ENCODE peak calls at places on chromosomes 16 and 17, in nine cellular contexts. E is WTC11; H is NCI-H1417; Q is activated naive CD8-positive, alpha-beta T cell treated with anti-CD3 and anti-CD28 coated beads for 36 hours; P is 8988T; M is kidney epithelial cell; Y is stimulated activated CD4-positive, alpha-beta T cell treated with anti-CD3 and anti-CD28 coated beads, TNF-alpha, amount 100 ng/mL, for 1 hour; K is activated CD4-positive, alpha-beta T cell treated with anti-CD3 and anti-CD28 coated beads, Interleukin-2, amount 50 U/mL, for 4 hours; X is neural progenitor cell. R is an unnamed sample.

GRCh38 chr17:2064147-2064489 is 9.2 kb downstream of the HIC1 start:
- DNase-seq in Y (no peak), X (no peak), M (no peak), Q (no peak), E (no peak), K (no peak), P (no peak), H (no peak), R (no peak)

GRCh38 chr17:64694207-64694606 is 32.1 kb upstream of the SMURF2 start:
- DNase-seq in Q (no peak), E (no peak), M (no peak), X (no peak), K (no peak), P (no peak), H (no peak), Y (no peak), R (no peak)

GRCh38 chr16:76277099-76278030 is at the start of gene CNTNAP4:
- DNase-seq in X (peak; percentile 69), Y (no peak), P (no peak), H (peak; percentile 76), M (no peak), Q (no peak), E (peak; percentile 29), K (no peak), R (no peak)

GRCh38 chr17:79837888-79838540 is 1.2 kb downstream of the CBX4 start:
- DNase-seq in Q (peak; percentile 31), X (peak; percentile 41), M (no peak), K (no peak), P (no peak), Y (no peak), E (no peak), H (peak; percentile 43), R (no peak)

GRCh38 chr16:83211711-83212110 is 584.9 kb downstream of the CDH13 start:
- DNase-seq in P (no peak), K (no peak), H (peak; percentile 12), X (peak; percentile 17), Y (no peak), Q (no peak), E (no peak), M (no peak), R (no peak)

GRCh38 chr16:19698480-19699465 is 19.3 kb downstream of the KNOP1 start:
- DNase-seq in X (no peak), H (no peak), M (no peak), P (no peak), K (no peak), Q (no peak), E (no peak), Y (no peak), R (no peak)

GRCh38 chr16:71637398-71637797 is 11.4 kb downstream of the MARVELD3 start:
- DNase-seq in Y (no peak), K (no peak), M (no peak), H (no peak), E (peak; percentile 38), P (no peak), X (peak; percentile 78), Q (no peak), R (no peak)

GRCh38 chr16:73172621-73173312 is 124.8 kb upstream of the ZFHX3 start:
- DNase-seq in K (no peak), X (peak; percentile 52), M (no peak), Y (no peak), P (peak; percentile 47), E (no peak), H (peak; percentile 15), Q (no peak), R (peak; percentile 83)

GRCh38 chr17:78915872-78916632 is 9.1 kb downstream of the TIMP2 start:
- DNase-seq in M (no peak), H (no peak), Y (no peak), E (no peak), K (no peak), Q (no peak), P (no peak), X (no peak), R (peak; percentile 7)

GRCh38 chr17:18185832-18186231 is 2.2 kb downstream of the ALKBH5 start:
- DNase-seq in X (no peak), M (no peak), P (no peak), Q (no peak), Y (no peak), E (no peak), H (no peak), K (no peak), R (no peak)

GRCh38 chr17:41537990-41538389 is 9.9 kb upstream of the KRT19 start:
- DNase-seq in K (no peak), X (no peak), E (no peak), P (no peak), H (no peak), Q (no peak), M (no peak), Y (no peak), R (no peak)

GRCh38 chr17:3935140-3935542 is 18.9 kb upstream of the P2RX1 start:
- DNase-seq in X (peak; percentile 90), P (peak; percentile 88), E (peak; percentile 83), K (no peak), H (peak; percentile 75), M (peak; percentile 21), Q (peak; percentile 30), Y (no peak), R (peak; percentile 13)

GRCh38 chr17:55722016-55722706 is 503 bp downstream of the TMEM100 start:
- DNase-seq in X (no peak), P (no peak), H (no peak), E (no peak), K (no peak), M (no peak), Q (no peak), Y (no peak), R (no peak)

GRCh38 chr17:28033972-28034714 is 8.3 kb upstream of the NLK start:
- DNase-seq in K (no peak), X (no peak), Q (no peak), M (no peak), Y (no peak), E (no peak), P (peak; percentile 51), H (no peak), R (no peak)

GRCh38 chr17:44348234-44348987 is 3.3 kb downstream of the GRN start:
- DNase-seq in Y (no peak), P (no peak), X (no peak), M (no peak), Q (no peak), E (no peak), H (no peak), K (no peak), R (no peak)

GRCh38 chr16:27748868-27749546 is 199.1 kb downstream of the KATNIP start:
- DNase-seq in H (peak; percentile 8), E (peak; percentile 44), Y (no peak), K (peak; percentile 12), M (peak; percentile 85), Q (peak; percentile 18), P (peak; percentile 53), X (peak; percentile 61), R (peak; percentile 15)

GRCh38 chr16:8696880-8697279 is 22.5 kb downstream of the ABAT start:
- DNase-seq in K (no peak), Q (no peak), E (no peak), H (no peak), M (no peak), X (no peak), P (no peak), Y (no peak), R (no peak)

GRCh38 chr17:2247005-2247404 is 56.6 kb downstream of the SMG6 start:
- DNase-seq in P (no peak), Y (no peak), M (no peak), E (no peak), Q (no peak), X (no peak), K (no peak), H (no peak), R (no peak)

GRCh38 chr17:16662936-16663335 is 9.3 kb upstream of the ZNF624 start:
- DNase-seq in M (no peak), K (no peak), Y (no peak), P (no peak), Q (no peak), X (no peak), E (no peak), H (no peak), R (no peak)

GRCh38 chr16:4273858-4274291 is 1.1 kb upstream of the TFAP4 start:
- DNase-seq in E (peak; percentile 86), X (peak; percentile 76), P (peak; percentile 68), Q (peak; percentile 72), M (no peak), Y (no peak), H (peak; percentile 72), K (peak; percentile 41), R (peak; percentile 60)

GRCh38 chr16:3610698-3611144 is 685 bp downstream of the SLX4 start:
- DNase-seq in H (no peak), K (no peak), Y (no peak), X (no peak), Q (no peak), P (no peak), E (no peak), M (no peak), R (no peak)

GRCh38 chr17:48543854-48544355 is 1.0 kb downstream of the HOXB2 start:
- DNase-seq in K (peak; percentile 33), P (peak; percentile 49), Q (peak; percentile 58), X (no peak), M (no peak), E (no peak), Y (no peak), H (no peak), R (no peak)